ENCODE peak calls at places on chromosomes 11 and 22, in six cellular contexts. L is CD8-positive, alpha-beta T cell; P is H1; H is fibroblast of lung; Z is endodermal cell; O is mammary epithelial cell. U is an unnamed sample. For H3K9me3 and H3K36me3, the result is how much of the 10 kb centered on the place peaks cover.

GRCh38 chr11:103070142-103070541 is 21.8 kb downstream of the DCUN1D5 start:
- DNase-seq in L (no peak), P (no peak), H (no peak), Z (no peak), O (no peak), U (no peak)

GRCh38 chr11:17930544-17931144 is 82.2 kb downstream of the SERGEF start:
- DNase-seq in L (no peak), P (no peak), H (no peak), Z (no peak), O (no peak), U (no peak)

GRCh38 chr22:43485717-43486116 is 73.9 kb downstream of the MPPED1 start:
- DNase-seq in L (no peak), P (no peak), H (no peak), Z (no peak), O (no peak), U (no peak)

GRCh38 chr11:112051768-112052167 is 22.0 kb downstream of the PIH1D2 start:
- DNase-seq in L (no peak), P (no peak), H (no peak), Z (no peak), O (no peak), U (no peak)

GRCh38 chr22:46195487-46196165 is 45.3 kb downstream of the PPARA start:
- DNase-seq in L (no peak), P (no peak), H (no peak), Z (no peak), O (no peak), U (no peak)

GRCh38 chr11:2128512-2129322 is 10.5 kb downstream of the IGF2 start:
- DNase-seq in L (no peak), P (no peak), H (no peak), Z (no peak), O (no peak), U (peak)

GRCh38 chr22:21755855-21756284 is 20.3 kb upstream of the YPEL1 start:
- DNase-seq in L (no peak), P (no peak), H (peak), Z (no peak), O (peak), U (peak)

GRCh38 chr22:31083377-31083768 is 2.3 kb downstream of the SMTN start:
- DNase-seq in L (no peak), P (no peak), H (no peak), Z (no peak), O (no peak), U (no peak)

GRCh38 chr11:13487661-13488030 is 8.2 kb downstream of the PTH start:
- DNase-seq in L (peak), P (no peak), H (no peak), Z (peak), O (no peak), U (no peak)

GRCh38 chr22:19722915-19723164 is 499 bp upstream of the GP1BB start:
- DNase-seq in L (no peak), P (no peak), H (no peak), Z (no peak), O (no peak), U (no peak)

GRCh38 chr22:32205974-32206773 is 1.3 kb upstream of the RFPL2 start:
- DNase-seq in L (no peak), P (no peak), H (no peak), Z (peak), O (no peak), U (no peak)

GRCh38 chr22:20610243-20610686 is 102.9 kb downstream of the MED15 start:
- DNase-seq in L (no peak), P (no peak), H (peak), Z (no peak), O (no peak), U (no peak)

GRCh38 chr11:117384045-117384444 is 56.4 kb downstream of the CEP164 start:
- DNase-seq in L (no peak), P (no peak), H (peak), Z (no peak), O (peak), U (no peak)

GRCh38 chr11:43687120-43687791 is 6.7 kb downstream of the HSD17B12 start:
- DNase-seq in L (no peak), P (no peak), H (peak), Z (peak), O (peak), U (no peak)

GRCh38 chr11:127925430-127925829 is 661.9 kb downstream of the ETS1 start:
- DNase-seq in L (no peak), P (no peak), H (peak), Z (no peak), O (peak), U (no peak)

GRCh38 chr11:126502159-126502558 is 146.7 kb downstream of the ST3GAL4 start:
- DNase-seq in L (no peak), P (no peak), H (no peak), Z (peak), O (peak), U (no peak)

GRCh38 chr22:27745809-27746208 is 55.7 kb downstream of the MN1 start:
- DNase-seq in L (no peak), P (no peak), H (no peak), Z (no peak), O (no peak), U (no peak)
- H3K9me3 ChIP-seq in L (under half), P (under half), H (under half), Z (under half), O (under half), U (under half)

GRCh38 chr11:75403037-75403436 is 3.7 kb downstream of the RPS3 start:
- DNase-seq in L (no peak), P (no peak), H (no peak), Z (no peak), O (no peak), U (no peak)
- H3K36me3 ChIP-seq in L (under half), P (under half), H (under half), Z (half or more), O (half or more), U (under half)

GRCh38 chr11:35289821-35290220 is 129.5 kb downstream of the SLC1A2 start:
- DNase-seq in L (no peak), P (no peak), H (peak), Z (no peak), O (no peak), U (no peak)
- H3K27ac ChIP-seq in L (no peak), P (no peak), H (peak), Z (no peak), O (no peak), U (peak)

GRCh38 chr22:49010901-49011300 is 816.8 kb downstream of the BRD1 start:
- DNase-seq in L (no peak), P (no peak), H (no peak), Z (peak), O (no peak), U (peak)

GRCh38 chr22:49010086-49010863 is 817.4 kb downstream of the BRD1 start:
- DNase-seq in L (no peak), P (no peak), H (no peak), Z (peak), O (no peak), U (peak)

GRCh38 chr22:49007013-49007653 is 820.5 kb downstream of the BRD1 start:
- DNase-seq in L (no peak), P (no peak), H (no peak), Z (no peak), O (no peak), U (no peak)

GRCh38 chr22:49009359-49010063 is 818.2 kb downstream of the BRD1 start:
- DNase-seq in L (no peak), P (no peak), H (no peak), Z (peak), O (no peak), U (peak)

GRCh38 chr22:49008682-49009235 is 818.9 kb downstream of the BRD1 start:
- DNase-seq in L (no peak), P (no peak), H (no peak), Z (peak), O (no peak), U (peak)
- H3K9me3 ChIP-seq in L (under half), P (under half), H (under half), Z (under half), O (half or more), U (under half)

GRCh38 chr11:65625628-65626342 is 10.2 kb downstream of the PCNX3 start:
- DNase-seq in L (peak), P (no peak), H (no peak), Z (peak), O (no peak), U (no peak)

GRCh38 chr11:65623177-65623576 is 7.6 kb downstream of the PCNX3 start:
- DNase-seq in L (no peak), P (no peak), H (no peak), Z (no peak), O (no peak), U (no peak)

GRCh38 chr11:65622011-65622410 is 6.4 kb downstream of the PCNX3 start:
- DNase-seq in L (no peak), P (no peak), H (no peak), Z (no peak), O (no peak), U (no peak)

GRCh38 chr11:65624931-65625627 is 9.5 kb downstream of the PCNX3 start:
- DNase-seq in L (no peak), P (no peak), H (no peak), Z (no peak), O (no peak), U (no peak)

GRCh38 chr11:65623852-65624616 is 8.5 kb downstream of the PCNX3 start:
- DNase-seq in L (no peak), P (no peak), H (no peak), Z (no peak), O (no peak), U (no peak)
- H3K36me3 ChIP-seq in L (under half), P (under half), H (under half), Z (half or more), O (under half), U (under half)

GRCh38 chr11:134254433-134254832 is 1.1 kb downstream of the ACAD8 start:
- DNase-seq in L (no peak), P (no peak), H (no peak), Z (no peak), O (no peak), U (no peak)

GRCh38 chr11:134248910-134249480 is 4.2 kb downstream of the THYN1 start:
- DNase-seq in L (no peak), P (no peak), H (no peak), Z (no peak), O (no peak), U (no peak)

GRCh38 chr11:134250675-134251074 is 2.5 kb downstream of the THYN1 start:
- DNase-seq in L (no peak), P (no peak), H (no peak), Z (no peak), O (no peak), U (no peak)

GRCh38 chr11:134253189-134253993 is at the start of the genes ACAD8 and THYN1:
- DNase-seq in L (peak), P (peak), H (peak), Z (peak), O (peak), U (peak)

GRCh38 chr11:134252539-134253188 is 488 bp downstream of the THYN1 start:
- DNase-seq in L (peak), P (no peak), H (no peak), Z (peak), O (peak), U (peak)
- H3K27ac ChIP-seq in L (peak), P (no peak), H (peak), Z (no peak), O (no peak), U (no peak)

DNA sequence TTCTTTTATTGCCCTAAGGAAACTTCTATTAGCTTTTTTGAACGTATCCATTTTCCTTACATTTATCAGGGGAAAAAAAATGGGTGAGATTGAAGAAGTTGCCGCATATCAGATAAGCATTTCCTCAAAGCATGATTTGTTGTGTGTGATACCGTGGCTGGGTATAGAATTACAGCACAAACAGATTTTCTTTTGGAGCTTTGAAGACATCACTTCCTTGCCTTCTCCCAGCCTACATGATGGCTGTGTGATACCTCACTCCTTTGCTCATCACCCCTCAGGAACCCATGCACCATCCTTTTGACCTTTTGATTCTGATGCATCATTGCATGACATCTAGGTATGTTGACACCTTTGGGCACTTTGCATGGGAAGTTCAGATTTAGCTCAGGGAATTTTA is 1155.3 kb downstream of the BRD1 start:
- DNase-seq in L (no peak), P (no peak), H (no peak), Z (no peak), O (no peak), U (no peak)
- H3K9me3 ChIP-seq in L (under half), P (under half), H (under half), Z (under half), O (half or more), U (under half)

GRCh38 chr11:46497498-46497897 is 96.3 kb downstream of the AMBRA1 start:
- DNase-seq in L (no peak), P (no peak), H (no peak), Z (no peak), O (no peak), U (no peak)
- H3K36me3 ChIP-seq in L (under half), P (under half), H (under half), Z (half or more), O (under half), U (under half)